ENCODE peak calls at places on chromosomes 4 and X, in five cellular contexts. One of them, this sample, is unnamed.

GRCh38 chr4:169201144-169202124 is 69.3 kb downstream of the SH3RF1 start:
- DNase-seq in esophagus squamous epithelium: no peak
- DNase-seq in H9: no peak
- DNase-seq in CD4-positive, alpha-beta memory T cell: no peak
- DNase-seq in sigmoid colon: no peak
- DNase-seq in this sample: no peak

GRCh38 chr4:101419324-101420135 is 72.2 kb upstream of the PPP3CA start:
- DNase-seq in esophagus squamous epithelium: no peak
- DNase-seq in CD4-positive, alpha-beta memory T cell: no peak
- DNase-seq in sigmoid colon: no peak
- DNase-seq in H9: no peak
- DNase-seq in this sample: no peak

GRCh38 chrX:101219840-101220191 is 230 bp downstream of the DRP2 start:
- DNase-seq in sigmoid colon: no peak
- DNase-seq in H9: no peak
- DNase-seq in CD4-positive, alpha-beta memory T cell: no peak
- DNase-seq in esophagus squamous epithelium: no peak
- DNase-seq in this sample: no peak

GRCh38 chr4:172726001-172726423 is 442.6 kb upstream of the GALNT7 start:
- DNase-seq in esophagus squamous epithelium: no peak
- DNase-seq in CD4-positive, alpha-beta memory T cell: no peak
- DNase-seq in H9: no peak
- DNase-seq in sigmoid colon: no peak
- DNase-seq in this sample: no peak

GRCh38 chr4:60683953-60684352 is 516.2 kb upstream of the ADGRL3 start:
- DNase-seq in esophagus squamous epithelium: no peak
- DNase-seq in sigmoid colon: no peak
- DNase-seq in H9: no peak
- DNase-seq in CD4-positive, alpha-beta memory T cell: no peak
- DNase-seq in this sample: no peak

GRCh38 chr4:84379881-84380618 is 119.0 kb downstream of the NKX6-1 start:
- DNase-seq in H9: no peak
- DNase-seq in CD4-positive, alpha-beta memory T cell: no peak
- DNase-seq in esophagus squamous epithelium: no peak
- DNase-seq in sigmoid colon: no peak
- DNase-seq in this sample: no peak

GRCh38 chr4:124426279-124426678 is 286.3 kb downstream of the ANKRD50 start:
- DNase-seq in esophagus squamous epithelium: no peak
- DNase-seq in H9: no peak
- DNase-seq in CD4-positive, alpha-beta memory T cell: no peak
- DNase-seq in sigmoid colon: no peak
- DNase-seq in this sample: no peak

GRCh38 chr4:22897520-22898108 is 204.9 kb downstream of the GBA3 start:
- DNase-seq in H9: peak; percentile 44
- DNase-seq in sigmoid colon: no peak
- DNase-seq in CD4-positive, alpha-beta memory T cell: peak; percentile 3
- DNase-seq in esophagus squamous epithelium: no peak
- DNase-seq in this sample: no peak

GRCh38 chr4:112282860-112283667 is 2.6 kb downstream of the TIFA start:
- DNase-seq in H9: no peak
- DNase-seq in CD4-positive, alpha-beta memory T cell: no peak
- DNase-seq in esophagus squamous epithelium: no peak
- DNase-seq in sigmoid colon: no peak
- DNase-seq in this sample: no peak

GRCh38 chr4:153223935-153224334 is 19.7 kb downstream of the TRIM2 start:
- DNase-seq in H9: no peak
- DNase-seq in sigmoid colon: no peak
- DNase-seq in CD4-positive, alpha-beta memory T cell: no peak
- DNase-seq in esophagus squamous epithelium: no peak
- DNase-seq in this sample: no peak

GRCh38 chrX:23505531-23506303 is 161.6 kb upstream of the PRDX4 start:
- DNase-seq in H9: peak; percentile 43
- DNase-seq in CD4-positive, alpha-beta memory T cell: no peak
- DNase-seq in sigmoid colon: no peak
- DNase-seq in esophagus squamous epithelium: no peak
- DNase-seq in this sample: no peak

GRCh38 chr4:55758081-55758480 is 61.5 kb upstream of the EXOC1L start:
- DNase-seq in CD4-positive, alpha-beta memory T cell: no peak
- DNase-seq in esophagus squamous epithelium: no peak
- DNase-seq in H9: no peak
- DNase-seq in sigmoid colon: no peak
- DNase-seq in this sample: no peak

GRCh38 chrX:46838974-46839480 is 2.2 kb downstream of the RP2 start:
- DNase-seq in CD4-positive, alpha-beta memory T cell: no peak
- DNase-seq in sigmoid colon: no peak
- DNase-seq in esophagus squamous epithelium: no peak
- DNase-seq in H9: no peak
- DNase-seq in this sample: no peak

GRCh38 chrX:153525451-153525850 is 8.0 kb downstream of the ATP2B3 start:
- DNase-seq in esophagus squamous epithelium: no peak
- DNase-seq in CD4-positive, alpha-beta memory T cell: no peak
- DNase-seq in sigmoid colon: no peak
- DNase-seq in H9: no peak
- DNase-seq in this sample: no peak

GRCh38 chr4:135418353-135418752 is 1216.8 kb upstream of the PABPC4L start:
- DNase-seq in H9: peak; percentile 32
- DNase-seq in sigmoid colon: no peak
- DNase-seq in esophagus squamous epithelium: no peak
- DNase-seq in CD4-positive, alpha-beta memory T cell: no peak
- DNase-seq in this sample: no peak

GRCh38 chrX:135384161-135384836 is 37.4 kb upstream of the SMIM10L2A start:
- DNase-seq in H9: no peak
- DNase-seq in sigmoid colon: no peak
- DNase-seq in esophagus squamous epithelium: no peak
- DNase-seq in CD4-positive, alpha-beta memory T cell: peak; percentile 80
- DNase-seq in this sample: no peak

GRCh38 chr4:163680390-163681098 is 186.1 kb downstream of the TMA16 start:
- DNase-seq in esophagus squamous epithelium: no peak
- DNase-seq in sigmoid colon: no peak
- DNase-seq in CD4-positive, alpha-beta memory T cell: no peak
- DNase-seq in H9: no peak
- DNase-seq in this sample: no peak

GRCh38 chrX:65707153-65707552 is 39.7 kb downstream of the MSN start:
- DNase-seq in H9: no peak
- DNase-seq in esophagus squamous epithelium: no peak
- DNase-seq in sigmoid colon: no peak
- DNase-seq in CD4-positive, alpha-beta memory T cell: no peak
- DNase-seq in this sample: no peak

DNA sequence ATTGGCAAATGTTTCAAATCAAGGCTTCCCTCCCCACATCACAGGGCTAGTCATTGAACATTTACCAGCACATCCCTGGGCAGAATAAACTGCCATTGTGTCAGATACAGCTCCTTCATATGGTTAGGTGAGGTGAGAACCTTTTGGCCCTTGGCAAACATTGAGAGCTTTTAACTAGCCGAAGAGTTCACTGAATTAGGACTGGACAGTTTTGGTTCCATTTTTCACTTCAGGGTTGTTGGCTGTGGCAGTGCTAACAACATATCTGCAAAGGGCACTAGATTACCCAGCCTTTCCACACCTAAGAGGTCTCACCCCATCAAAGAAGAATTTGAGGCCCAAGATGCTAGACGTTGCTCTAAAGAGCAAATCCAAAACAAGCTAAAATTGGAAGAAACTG is 180.7 kb downstream of the GUCY2F start:
- DNase-seq in H9: no peak
- DNase-seq in sigmoid colon: no peak
- DNase-seq in CD4-positive, alpha-beta memory T cell: no peak
- DNase-seq in esophagus squamous epithelium: no peak
- DNase-seq in this sample: no peak
- H3K27ac ChIP-seq in H9: no peak overlapping the region
- H3K27ac ChIP-seq in sigmoid colon: no peak overlapping the region
- H3K27ac ChIP-seq in CD4-positive, alpha-beta memory T cell: no peak overlapping the region
- H3K27ac ChIP-seq in esophagus squamous epithelium: no peak overlapping the region
- H3K27ac ChIP-seq in this sample: no peak overlapping the region

DNA sequence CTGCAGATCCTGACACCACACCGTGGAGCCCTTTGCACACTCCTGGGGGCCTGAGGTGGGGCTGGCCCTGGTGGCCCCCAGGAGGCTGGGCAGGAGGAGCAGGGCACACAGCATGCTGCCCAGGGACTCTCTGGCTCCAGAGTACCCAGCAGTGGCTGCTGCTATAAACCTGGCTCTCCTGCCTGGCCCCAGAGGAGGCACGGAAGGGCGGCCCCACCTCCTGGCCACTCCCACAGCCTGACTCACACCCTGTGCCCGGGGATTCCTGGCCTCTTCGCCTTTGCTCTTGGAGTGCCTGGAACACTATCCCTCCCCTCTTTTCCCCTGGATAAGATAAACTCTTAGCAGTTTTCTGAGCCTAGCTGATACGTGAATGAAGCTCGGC is at the start of gene PSAPL1:
- DNase-seq in sigmoid colon: no peak
- DNase-seq in esophagus squamous epithelium: no peak
- DNase-seq in CD4-positive, alpha-beta memory T cell: no peak
- DNase-seq in H9: peak; percentile 74
- DNase-seq in this sample: no peak
- H3K27ac ChIP-seq in sigmoid colon: no peak within 1 kb of the TSS
- H3K27ac ChIP-seq in esophagus squamous epithelium: no peak within 1 kb of the TSS
- H3K27ac ChIP-seq in CD4-positive, alpha-beta memory T cell: no peak within 1 kb of the TSS
- H3K27ac ChIP-seq in H9: no peak within 1 kb of the TSS
- H3K27ac ChIP-seq in this sample: no peak within 1 kb of the TSS

DNA sequence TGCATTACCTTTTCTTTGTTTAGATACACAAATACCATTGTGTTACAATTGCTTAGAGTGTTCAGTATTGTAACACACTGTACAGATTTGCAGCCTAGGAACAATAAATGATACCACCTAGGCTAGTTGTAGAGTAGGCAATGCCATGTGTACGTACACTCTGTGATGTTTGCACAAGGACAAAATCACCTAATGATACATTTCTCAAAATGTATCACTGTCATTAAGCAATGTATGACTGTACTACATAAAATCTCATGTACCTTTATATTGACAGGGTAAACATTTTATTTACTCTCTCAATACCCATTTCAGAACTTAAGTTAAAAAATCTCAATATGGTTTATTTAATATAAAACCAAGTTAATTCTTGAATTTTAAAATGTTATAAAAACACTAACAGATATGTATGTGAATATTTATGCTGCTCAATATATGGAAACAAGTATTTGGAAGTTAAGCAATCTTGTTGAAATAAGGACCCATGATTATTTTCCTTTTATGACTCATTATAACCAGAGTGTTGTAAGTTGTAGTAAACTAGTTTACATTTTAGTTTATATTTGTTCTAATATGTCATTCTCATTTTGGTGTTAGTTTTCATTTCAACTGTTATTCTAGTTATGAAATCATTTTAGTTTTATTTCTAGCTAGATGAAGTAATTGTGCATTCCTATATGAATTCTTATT is 409.2 kb downstream of the TLL1 start:
- DNase-seq in CD4-positive, alpha-beta memory T cell: no peak
- DNase-seq in H9: no peak
- DNase-seq in sigmoid colon: no peak
- DNase-seq in esophagus squamous epithelium: no peak
- DNase-seq in this sample: no peak
- H3K27ac ChIP-seq in CD4-positive, alpha-beta memory T cell: no peak overlapping the region
- H3K27ac ChIP-seq in H9: no peak overlapping the region
- H3K27ac ChIP-seq in sigmoid colon: no peak overlapping the region
- H3K27ac ChIP-seq in esophagus squamous epithelium: no peak overlapping the region
- H3K27ac ChIP-seq in this sample: peak overlapping the region; percentile 15

GRCh38 chrX:34406580-34406979 is 250.5 kb downstream of the TMEM47 start:
- DNase-seq in esophagus squamous epithelium: no peak
- DNase-seq in H9: no peak
- DNase-seq in sigmoid colon: no peak
- DNase-seq in CD4-positive, alpha-beta memory T cell: no peak
- DNase-seq in this sample: no peak

GRCh38 chrX:34404386-34405070 is 252.6 kb downstream of the TMEM47 start:
- DNase-seq in H9: no peak
- DNase-seq in CD4-positive, alpha-beta memory T cell: no peak
- DNase-seq in esophagus squamous epithelium: no peak
- DNase-seq in sigmoid colon: peak; percentile 78
- DNase-seq in this sample: no peak

DNA sequence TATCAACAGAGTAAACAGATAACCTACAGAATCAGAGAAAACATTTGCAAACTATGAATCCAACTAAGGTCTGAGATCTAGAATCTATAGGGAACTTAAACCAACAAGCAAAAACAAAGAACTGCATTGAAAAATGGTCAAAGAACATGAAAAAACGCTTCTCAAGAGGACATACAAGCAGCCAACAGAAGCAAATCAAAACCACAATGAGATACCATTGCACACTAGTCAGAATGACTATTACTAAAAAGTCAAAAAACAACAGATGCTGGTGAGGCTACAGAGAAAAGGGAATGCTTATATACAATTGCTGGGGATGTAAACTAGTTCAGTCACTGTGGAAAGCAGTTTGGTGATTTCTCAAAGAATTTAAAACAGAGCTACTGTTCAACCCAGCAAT is 255.7 kb downstream of the TMEM47 start:
- DNase-seq in sigmoid colon: no peak
- DNase-seq in CD4-positive, alpha-beta memory T cell: no peak
- DNase-seq in esophagus squamous epithelium: no peak
- DNase-seq in H9: no peak
- DNase-seq in this sample: no peak
- H3K27ac ChIP-seq in sigmoid colon: no peak overlapping the region
- H3K27ac ChIP-seq in CD4-positive, alpha-beta memory T cell: no peak overlapping the region
- H3K27ac ChIP-seq in esophagus squamous epithelium: no peak overlapping the region
- H3K27ac ChIP-seq in H9: no peak overlapping the region
- H3K27ac ChIP-seq in this sample: no peak overlapping the region

DNA sequence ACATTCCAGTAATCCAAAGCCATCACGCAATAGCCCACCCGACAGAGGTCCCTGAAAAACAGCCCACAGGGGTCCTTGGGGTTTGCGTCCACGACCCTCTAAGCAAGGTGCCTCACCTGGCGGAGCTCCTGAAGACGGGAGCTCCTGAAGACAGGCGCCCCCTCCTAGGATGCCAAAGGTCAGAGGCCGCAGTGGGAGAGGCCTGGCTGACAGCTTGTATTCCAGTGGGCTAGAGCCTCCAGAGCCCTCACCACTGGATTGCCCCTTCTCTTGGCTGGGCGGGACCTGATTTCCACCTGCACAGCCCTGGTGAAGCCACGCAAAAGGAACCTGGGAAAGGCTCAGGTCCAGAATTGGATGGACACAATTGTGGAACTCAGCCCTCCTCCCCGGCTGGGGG is 29.7 kb upstream of the WFS1 start:
- DNase-seq in CD4-positive, alpha-beta memory T cell: no peak
- DNase-seq in esophagus squamous epithelium: no peak
- DNase-seq in H9: no peak
- DNase-seq in sigmoid colon: peak; percentile 15
- DNase-seq in this sample: no peak
- H3K27ac ChIP-seq in CD4-positive, alpha-beta memory T cell: no peak overlapping the region
- H3K27ac ChIP-seq in esophagus squamous epithelium: no peak overlapping the region
- H3K27ac ChIP-seq in H9: no peak overlapping the region
- H3K27ac ChIP-seq in sigmoid colon: no peak overlapping the region
- H3K27ac ChIP-seq in this sample: no peak overlapping the region

DNA sequence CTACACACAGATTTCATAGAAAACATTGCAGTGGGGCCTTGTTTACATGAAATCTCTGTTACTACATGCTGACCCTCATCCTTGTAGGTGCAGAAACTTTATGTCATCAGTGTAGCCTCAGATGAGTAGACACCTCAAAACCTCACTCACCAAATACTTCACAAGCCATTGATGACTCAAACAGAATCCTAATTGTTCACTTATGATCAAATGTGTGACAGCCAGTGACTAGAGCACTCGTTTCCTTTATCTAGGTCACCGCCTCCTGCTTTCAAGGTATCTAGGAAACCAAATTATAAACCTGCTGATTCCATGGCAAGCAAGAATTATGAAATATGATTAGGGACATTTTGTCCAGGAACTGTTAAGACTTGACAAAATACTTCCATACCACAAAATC is 255.8 kb upstream of the GPRIN3 start:
- DNase-seq in esophagus squamous epithelium: no peak
- DNase-seq in CD4-positive, alpha-beta memory T cell: no peak
- DNase-seq in H9: no peak
- DNase-seq in sigmoid colon: no peak
- DNase-seq in this sample: no peak
- H3K27ac ChIP-seq in esophagus squamous epithelium: no peak overlapping the region
- H3K27ac ChIP-seq in CD4-positive, alpha-beta memory T cell: no peak overlapping the region
- H3K27ac ChIP-seq in H9: no peak overlapping the region
- H3K27ac ChIP-seq in sigmoid colon: no peak overlapping the region
- H3K27ac ChIP-seq in this sample: peak overlapping the region; percentile 7

This sample was measured in epithelial cell of prostate.